ENCODE peak calls at places on chromosomes 11 and 22, in ten cellular contexts. J is naive thymus-derived CD4-positive, alpha-beta T cell; X is stomach; D is spleen; N is heart right ventricle; H is Peyer's patch; Q is IMR-90; U is mesendoderm; T is cardiac muscle cell; A is CD8-positive, alpha-beta T cell. B is an unnamed sample. For H3K4me1, the result is how much of the 10 kb centered on the place peaks cover.

GRCh38 chr11:113697798-113698407 is 8.2 kb downstream of the TMPRSS5 start:
- DNase-seq in J (no peak), X (no peak), D (no peak), N (no peak), H (no peak), Q (no peak), U (no peak), T (no peak), A (no peak), B (no peak)

GRCh38 chr11:86670179-86670578 is 2.2 kb downstream of the ME3 start:
- DNase-seq in J (no peak), X (no peak), D (no peak), N (no peak), H (no peak), Q (peak), U (peak), T (peak), A (no peak), B (no peak)

GRCh38 chr11:61328351-61328750 is 4.6 kb downstream of the DDB1 start:
- DNase-seq in J (no peak), X (no peak), D (no peak), N (no peak), H (no peak), Q (no peak), U (no peak), T (no peak), A (no peak), B (no peak)

GRCh38 chr22:36870250-36870649 is 9.4 kb downstream of the NCF4 start:
- DNase-seq in J (no peak), X (no peak), D (no peak), N (no peak), H (no peak), Q (no peak), U (no peak), T (no peak), A (no peak), B (no peak)

GRCh38 chr11:4465411-4465810 is 16.3 kb downstream of the OR52K2 start:
- DNase-seq in J (no peak), X (no peak), D (no peak), N (no peak), H (no peak), Q (no peak), U (peak), T (no peak), A (no peak), B (no peak)

GRCh38 chr11:6245536-6245935 is 6.6 kb downstream of the CNGA4 start:
- DNase-seq in J (no peak), X (no peak), D (no peak), N (no peak), H (no peak), Q (no peak), U (no peak), T (no peak), A (no peak), B (no peak)

GRCh38 chr11:3831378-3832239 is 9.2 kb downstream of the RHOG start:
- DNase-seq in J (no peak), X (peak), D (peak), N (no peak), H (no peak), Q (no peak), U (no peak), T (no peak), A (no peak), B (no peak)

GRCh38 chr22:19121631-19122142 is 525 bp downstream of the DGCR2 start:
- DNase-seq in J (peak), X (peak), D (peak), N (peak), H (peak), Q (peak), U (peak), T (peak), A (peak), B (no peak)

GRCh38 chr22:32796865-32797573 is 4.5 kb upstream of the TIMP3 start:
- DNase-seq in J (peak), X (peak), D (peak), N (peak), H (peak), Q (peak), U (peak), T (peak), A (peak), B (no peak)

GRCh38 chr11:11409916-11410315 is 56.9 kb upstream of the CSNK2A3 start:
- DNase-seq in J (no peak), X (no peak), D (no peak), N (peak), H (no peak), Q (no peak), U (no peak), T (no peak), A (no peak), B (no peak)

GRCh38 chr11:98979212-98979611 is 41.5 kb upstream of the CNTN5 start:
- DNase-seq in J (no peak), X (no peak), D (no peak), N (no peak), H (no peak), Q (no peak), U (peak), T (no peak), A (no peak), B (no peak)

GRCh38 chr11:34366522-34366921 is 8.7 kb upstream of the ABTB2 start:
- DNase-seq in J (no peak), X (peak), D (no peak), N (no peak), H (peak), Q (no peak), U (peak), T (no peak), A (no peak), B (no peak)

GRCh38 chr11:5596611-5597201 is at the start of gene TRIM6:
- DNase-seq in J (no peak), X (peak), D (peak), N (peak), H (peak), Q (peak), U (peak), T (peak), A (no peak), B (peak)

GRCh38 chr11:2913029-2913431 is 16.2 kb downstream of the PHLDA2 start:
- DNase-seq in J (no peak), X (no peak), D (no peak), N (no peak), H (no peak), Q (peak), U (peak), T (peak), A (no peak), B (no peak)

GRCh38 chr11:133318221-133318620 is 214.1 kb downstream of the OPCML start:
- DNase-seq in J (no peak), X (no peak), D (no peak), N (no peak), H (no peak), Q (no peak), U (peak), T (no peak), A (no peak), B (no peak)

GRCh38 chr22:36220457-36220921 is 18.8 kb downstream of the APOL2 start:
- DNase-seq in J (no peak), X (no peak), D (no peak), N (no peak), H (peak), Q (peak), U (peak), T (no peak), A (no peak), B (no peak)

GRCh38 chr11:8089791-8090510 is 8.9 kb downstream of the TUB start:
- DNase-seq in J (no peak), X (no peak), D (peak), N (no peak), H (no peak), Q (no peak), U (no peak), T (no peak), A (no peak), B (no peak)

GRCh38 chr22:42418811-42419243 is 13.4 kb downstream of the NFAM1 start:
- DNase-seq in J (no peak), X (no peak), D (no peak), N (no peak), H (no peak), Q (no peak), U (no peak), T (peak), A (no peak), B (no peak)

GRCh38 chr11:78957481-78958245 is 383.0 kb upstream of the NARS2 start:
- DNase-seq in J (no peak), X (no peak), D (no peak), N (no peak), H (no peak), Q (peak), U (no peak), T (no peak), A (no peak), B (no peak)

GRCh38 chr22:45602824-45603301 is 68.8 kb upstream of the ATXN10 start:
- DNase-seq in J (no peak), X (no peak), D (peak), N (no peak), H (no peak), Q (no peak), U (peak), T (peak), A (no peak), B (no peak)

GRCh38 chr11:118212781-118213565 is 11.8 kb downstream of the JAML start:
- DNase-seq in J (no peak), X (no peak), D (no peak), N (no peak), H (no peak), Q (no peak), U (peak), T (no peak), A (no peak), B (no peak)

GRCh38 chr11:19935507-19935906 is 222.9 kb downstream of the NAV2 start:
- DNase-seq in J (no peak), X (no peak), D (no peak), N (no peak), H (no peak), Q (peak), U (peak), T (no peak), A (no peak), B (no peak)

GRCh38 chr11:71095294-71095850 is 157.0 kb downstream of the SHANK2 start:
- DNase-seq in J (no peak), X (no peak), D (no peak), N (no peak), H (no peak), Q (no peak), U (no peak), T (no peak), A (no peak), B (no peak)

GRCh38 chr11:12377106-12377823 is at the start of gene PARVA:
- DNase-seq in J (peak), X (peak), D (no peak), N (peak), H (peak), Q (peak), U (peak), T (peak), A (no peak), B (no peak)

GRCh38 chr11:23313001-23313400 is 452.7 kb upstream of the CCDC179 start:
- DNase-seq in J (no peak), X (no peak), D (no peak), N (no peak), H (no peak), Q (no peak), U (peak), T (no peak), A (no peak), B (no peak)

GRCh38 chr22:26162961-26163360 is 6.3 kb upstream of the SEZ6L start:
- DNase-seq in J (no peak), X (no peak), D (no peak), N (no peak), H (no peak), Q (no peak), U (no peak), T (no peak), A (no peak), B (no peak)

GRCh38 chr11:119295178-119295577 is 21.8 kb downstream of the MCAM start:
- DNase-seq in J (no peak), X (no peak), D (no peak), N (no peak), H (no peak), Q (no peak), U (peak), T (peak), A (no peak), B (no peak)

GRCh38 chr11:112564228-112564955 is 303.7 kb upstream of the PLET1 start:
- DNase-seq in J (no peak), X (no peak), D (no peak), N (peak), H (no peak), Q (peak), U (no peak), T (peak), A (no peak), B (no peak)

GRCh38 chr11:2771758-2772466 is 72.1 kb upstream of the KCNQ1OT1 start:
- DNase-seq in J (no peak), X (peak), D (peak), N (no peak), H (peak), Q (no peak), U (no peak), T (no peak), A (no peak), B (peak)

GRCh38 chr22:40237788-40238424 is 60.2 kb downstream of the TNRC6B start:
- DNase-seq in J (no peak), X (no peak), D (no peak), N (no peak), H (no peak), Q (no peak), U (no peak), T (no peak), A (no peak), B (no peak)

GRCh38 chr22:46241397-46242007 is 8.6 kb downstream of the CDPF1 start:
- DNase-seq in J (no peak), X (no peak), D (no peak), N (no peak), H (no peak), Q (no peak), U (no peak), T (no peak), A (no peak), B (no peak)

GRCh38 chr11:29448246-29448877 is 568.5 kb downstream of the KCNA4 start:
- DNase-seq in J (no peak), X (no peak), D (no peak), N (no peak), H (no peak), Q (peak), U (peak), T (peak), A (no peak), B (no peak)

GRCh38 chr11:63920126-63920869 is 3.3 kb upstream of the RCOR2 start:
- DNase-seq in J (no peak), X (peak), D (no peak), N (peak), H (peak), Q (no peak), U (peak), T (peak), A (no peak), B (peak)

GRCh38 chr11:73415854-73416615 is 39.8 kb downstream of the RELT start:
- DNase-seq in J (no peak), X (no peak), D (no peak), N (no peak), H (no peak), Q (peak), U (no peak), T (no peak), A (no peak), B (no peak)

GRCh38 chr22:17781319-17782031 is 7.2 kb upstream of the BID start:
- DNase-seq in J (no peak), X (no peak), D (no peak), N (no peak), H (peak), Q (peak), U (no peak), T (peak), A (peak), B (no peak)

GRCh38 chr11:60842688-60843605 is 1.0 kb downstream of the CCDC86 start:
- DNase-seq in J (no peak), X (no peak), D (no peak), N (no peak), H (no peak), Q (no peak), U (no peak), T (no peak), A (no peak), B (no peak)

GRCh38 chr22:43554694-43555365 is 143.0 kb downstream of the MPPED1 start:
- DNase-seq in J (no peak), X (no peak), D (no peak), N (no peak), H (peak), Q (no peak), U (no peak), T (no peak), A (no peak), B (no peak)

GRCh38 chr11:123261345-123262106 is 66.5 kb upstream of the CLMP start:
- DNase-seq in J (peak), X (peak), D (peak), N (peak), H (peak), Q (peak), U (peak), T (peak), A (peak), B (no peak)

GRCh38 chr11:123255909-123256308 is 60.9 kb upstream of the CLMP start:
- DNase-seq in J (no peak), X (no peak), D (no peak), N (no peak), H (no peak), Q (no peak), U (peak), T (peak), A (no peak), B (no peak)

GRCh38 chr11:123264431-123264780 is 69.4 kb upstream of the CLMP start:
- DNase-seq in J (no peak), X (no peak), D (no peak), N (no peak), H (no peak), Q (no peak), U (no peak), T (no peak), A (no peak), B (no peak)

GRCh38 chr11:123258877-123259276 is 63.8 kb upstream of the CLMP start:
- DNase-seq in J (no peak), X (no peak), D (no peak), N (no peak), H (no peak), Q (no peak), U (no peak), T (no peak), A (no peak), B (no peak)

DNA sequence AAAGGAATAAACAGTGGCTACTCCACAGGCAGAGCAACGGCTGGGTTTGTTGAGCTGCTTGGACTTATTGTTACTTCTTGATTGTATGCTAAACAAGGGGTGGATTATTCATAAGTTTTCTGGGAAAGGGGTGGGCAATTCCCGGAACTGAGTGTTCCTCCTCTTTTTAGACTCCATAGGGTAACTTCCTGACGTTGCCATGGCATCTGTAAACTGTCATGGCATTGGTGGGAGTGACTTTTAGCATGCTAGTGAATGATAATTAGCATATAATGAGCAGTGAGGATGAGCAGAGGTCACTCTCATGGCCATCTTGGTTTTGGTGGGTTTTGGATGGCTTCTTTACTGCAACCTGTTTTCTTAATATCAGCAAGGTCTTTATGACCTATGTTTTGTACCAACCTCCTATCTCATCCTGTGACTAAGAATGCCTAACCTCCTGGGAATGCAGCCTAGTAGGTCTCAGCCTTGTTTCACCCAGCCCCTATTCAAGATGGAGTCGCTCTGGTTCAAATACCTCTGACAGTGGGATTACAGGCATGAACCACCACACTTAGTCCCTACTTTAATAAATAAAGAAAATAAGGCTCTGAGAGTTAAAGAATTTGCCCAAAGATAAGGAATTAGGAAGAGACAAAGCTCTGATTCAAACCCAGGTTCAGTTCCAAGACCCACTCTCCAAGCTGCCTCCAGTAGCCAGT is 65.6 kb upstream of the CLMP start:
- DNase-seq in J (no peak), X (no peak), D (no peak), N (no peak), H (no peak), Q (no peak), U (peak), T (peak), A (no peak), B (no peak)
- H3K4me1 ChIP-seq in J (under half), X (under half), D (under half), N (under half), H (under half), Q (under half), U (under half), T (under half), A (under half), B (under half)

GRCh38 chr11:17439316-17439782 is 37.3 kb downstream of the ABCC8 start:
- DNase-seq in J (no peak), X (peak), D (no peak), N (no peak), H (no peak), Q (no peak), U (peak), T (no peak), A (no peak), B (no peak)
- H3K4me1 ChIP-seq in J (under half), X (under half), D (under half), N (under half), H (under half), Q (under half), U (under half), T (under half), A (under half), B (under half)

GRCh38 chr11:69127884-69128283 is 27.9 kb upstream of the SMIM38 start:
- DNase-seq in J (no peak), X (no peak), D (no peak), N (no peak), H (no peak), Q (no peak), U (no peak), T (no peak), A (no peak), B (no peak)
- H3K4me1 ChIP-seq in J (under half), X (under half), D (under half), N (under half), H (under half), Q (under half), U (under half), T (under half), A (under half), B (under half)

GRCh38 chr11:67373916-67374570 is 645 bp upstream of the CLCF1 start:
- DNase-seq in J (peak), X (peak), D (peak), N (peak), H (peak), Q (peak), U (peak), T (peak), A (peak), B (peak)

GRCh38 chr11:67371549-67372231 is 1.7 kb downstream of the CLCF1 start:
- DNase-seq in J (no peak), X (peak), D (peak), N (no peak), H (peak), Q (peak), U (peak), T (peak), A (peak), B (no peak)

GRCh38 chr11:67374571-67375276 is 1.3 kb upstream of the CLCF1 start:
- DNase-seq in J (no peak), X (no peak), D (peak), N (no peak), H (no peak), Q (no peak), U (no peak), T (no peak), A (no peak), B (no peak)

GRCh38 chr11:67372232-67372992 is 986 bp downstream of the CLCF1 start:
- DNase-seq in J (no peak), X (no peak), D (peak), N (peak), H (peak), Q (no peak), U (no peak), T (no peak), A (no peak), B (no peak)

GRCh38 chr11:67372993-67373915 is at the start of gene CLCF1:
- DNase-seq in J (peak), X (peak), D (peak), N (peak), H (peak), Q (peak), U (peak), T (peak), A (peak), B (no peak)
- H3K4me1 ChIP-seq in J (under half), X (half or more), D (half or more), N (under half), H (under half), Q (under half), U (under half), T (under half), A (half or more), B (under half)

GRCh38 chr11:447923-448731 is 2.0 kb upstream of the PTDSS2 start:
- DNase-seq in J (peak), X (peak), D (peak), N (peak), H (peak), Q (peak), U (peak), T (peak), A (peak), B (peak)
- H3K4me1 ChIP-seq in J (under half), X (under half), D (half or more), N (under half), H (under half), Q (under half), U (under half), T (under half), A (under half), B (under half)

B was measured in ascending aorta.